ENCODE peak calls at places on chromosomes 11 and 22, in eight cellular contexts. J is cardiac muscle cell; B is Panc1; U is mucosa of descending colon; M is Peyer's patch; T is adipocyte; E is thoracic aorta; A is CD4-positive, CD25-positive, alpha-beta regulatory T cell. S is an unnamed sample. For H3K9me3 and H3K4me1, the result is how much of the 10 kb centered on the place peaks cover.

GRCh38 chr11:86174101-86175046 is 70.2 kb upstream of the EED start:
- DNase-seq in E (peak), U (no peak), A (peak), J (peak), B (no peak), M (peak), T (peak), S (no peak)

GRCh38 chr11:8442301-8442700 is 151.7 kb downstream of the STK33 start:
- DNase-seq in T (no peak), J (no peak), A (no peak), E (no peak), U (no peak), M (no peak), B (no peak), S (no peak)

GRCh38 chr11:48019230-48019584 is 38.8 kb downstream of the PTPRJ start:
- DNase-seq in B (no peak), T (no peak), M (no peak), U (no peak), J (peak), E (no peak), A (peak), S (no peak)

GRCh38 chr11:70028147-70028855 is 49.8 kb upstream of the ANO1 start:
- DNase-seq in E (no peak), A (no peak), J (no peak), M (no peak), U (no peak), B (no peak), T (no peak), S (no peak)

GRCh38 chr22:19134874-19135273 is 3.8 kb downstream of the TSSK2 start:
- DNase-seq in E (no peak), J (no peak), M (no peak), T (no peak), B (no peak), A (no peak), U (no peak), S (no peak)

GRCh38 chr22:30201970-30202369 is 44.6 kb downstream of the LIF start:
- DNase-seq in B (no peak), J (peak), M (no peak), A (no peak), U (no peak), E (no peak), T (peak), S (no peak)

GRCh38 chr11:70002433-70002832 is 75.7 kb upstream of the ANO1 start:
- DNase-seq in U (no peak), M (no peak), J (no peak), T (no peak), A (peak), E (no peak), B (no peak), S (peak)

GRCh38 chr11:109033627-109034340 is 368.9 kb downstream of the DDX10 start:
- DNase-seq in U (no peak), B (no peak), A (no peak), M (no peak), J (peak), T (peak), E (no peak), S (no peak)

GRCh38 chr22:42272431-42273004 is 2.1 kb upstream of the TCF20 start:
- DNase-seq in A (no peak), B (no peak), E (no peak), J (no peak), M (peak), T (no peak), U (no peak), S (no peak)

GRCh38 chr11:12943276-12943675 is 65.8 kb upstream of the RASSF10 start:
- DNase-seq in U (no peak), B (no peak), A (no peak), J (no peak), M (no peak), E (no peak), T (no peak), S (no peak)

GRCh38 chr11:66494935-66495334 is 14.7 kb downstream of the DPP3 start:
- DNase-seq in U (no peak), E (no peak), B (no peak), T (no peak), M (no peak), A (no peak), J (no peak), S (no peak)

GRCh38 chr11:92510591-92510990 is 286.0 kb downstream of the FAT3 start:
- DNase-seq in M (no peak), J (no peak), A (no peak), B (no peak), T (no peak), E (no peak), U (no peak), S (no peak)

GRCh38 chr11:44424841-44425240 is 114.9 kb upstream of the ALX4 start:
- DNase-seq in T (no peak), M (no peak), B (no peak), E (no peak), J (no peak), A (no peak), U (no peak), S (no peak)

GRCh38 chr11:7651140-7651551 is 22.2 kb downstream of the CYB5R2 start:
- DNase-seq in B (no peak), E (no peak), U (peak), A (no peak), M (no peak), J (no peak), T (no peak), S (no peak)

GRCh38 chr11:16167706-16168487 is 188.4 kb downstream of the SOX6 start:
- DNase-seq in B (no peak), J (no peak), E (no peak), M (no peak), U (no peak), A (no peak), T (no peak), S (no peak)

GRCh38 chr11:29310706-29311342 is 706.0 kb downstream of the KCNA4 start:
- DNase-seq in E (no peak), A (no peak), M (no peak), U (no peak), B (no peak), T (no peak), J (no peak), S (no peak)

GRCh38 chr11:102819491-102819890 is 21.5 kb upstream of the MMP1 start:
- DNase-seq in T (no peak), E (no peak), J (no peak), M (no peak), U (no peak), B (no peak), A (no peak), S (no peak)

GRCh38 chr22:49160261-49161001 is 667.2 kb downstream of the BRD1 start:
- DNase-seq in M (no peak), B (no peak), J (no peak), A (no peak), T (no peak), E (no peak), U (no peak), S (peak)
- H3K9me3 ChIP-seq in M (under half), B (under half), J (under half), A (under half), T (under half), E (under half), U (under half), S (under half)

GRCh38 chr11:126404367-126404766 is 48.9 kb downstream of the ST3GAL4 start:
- DNase-seq in A (no peak), B (no peak), M (no peak), J (no peak), T (no peak), E (no peak), U (no peak), S (no peak)

GRCh38 chr11:126406368-126406767 is 50.9 kb downstream of the ST3GAL4 start:
- DNase-seq in A (no peak), B (no peak), E (no peak), J (no peak), T (no peak), U (no peak), M (no peak), S (no peak)

GRCh38 chr11:126403658-126404057 is 48.2 kb downstream of the ST3GAL4 start:
- DNase-seq in A (no peak), T (no peak), B (no peak), J (no peak), E (no peak), U (no peak), M (no peak), S (no peak)

GRCh38 chr11:126405906-126406305 is 50.4 kb downstream of the ST3GAL4 start:
- DNase-seq in A (no peak), M (no peak), U (peak), E (no peak), B (no peak), T (no peak), J (no peak), S (no peak)

DNA sequence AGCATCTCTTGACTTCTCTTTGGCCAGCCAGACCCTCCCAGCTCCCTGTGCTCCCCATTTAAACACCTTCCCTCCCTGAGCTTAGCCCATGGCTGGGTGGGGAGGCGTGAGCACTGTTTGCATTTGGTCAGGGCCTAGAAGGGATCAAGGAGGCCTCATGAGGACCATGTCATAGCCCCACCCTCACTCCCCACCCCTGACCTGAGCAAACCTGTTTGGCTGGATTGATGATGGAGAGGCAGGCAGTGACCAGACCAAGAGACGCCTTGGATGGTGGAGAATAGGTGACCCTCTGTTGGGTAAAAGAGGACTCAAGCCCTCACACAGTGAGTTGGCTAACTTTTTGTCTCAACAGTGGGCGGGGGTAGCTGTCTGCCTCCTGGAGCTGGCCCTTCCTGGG is 49.9 kb downstream of the ST3GAL4 start:
- DNase-seq in M (no peak), A (no peak), B (no peak), U (peak), J (no peak), T (no peak), E (no peak), S (no peak)
- H3K4me1 ChIP-seq in M (under half), A (under half), B (under half), U (under half), J (under half), T (under half), E (under half), S (under half)

GRCh38 chr11:34707462-34707840 is 86.6 kb downstream of the EHF start:
- DNase-seq in A (no peak), M (no peak), B (no peak), T (no peak), E (no peak), J (no peak), U (no peak), S (no peak)
- H3K9me3 ChIP-seq in A (under half), M (under half), B (under half), T (half or more), E (under half), J (under half), U (under half), S (under half)

GRCh38 chr22:29151316-29151715 is 54.4 kb upstream of the EMID1 start:
- DNase-seq in M (no peak), J (no peak), E (no peak), B (no peak), A (no peak), U (no peak), T (no peak), S (no peak)
- H3K4me1 ChIP-seq in M (under half), J (under half), E (under half), B (under half), A (under half), U (under half), T (under half), S (under half)

DNA sequence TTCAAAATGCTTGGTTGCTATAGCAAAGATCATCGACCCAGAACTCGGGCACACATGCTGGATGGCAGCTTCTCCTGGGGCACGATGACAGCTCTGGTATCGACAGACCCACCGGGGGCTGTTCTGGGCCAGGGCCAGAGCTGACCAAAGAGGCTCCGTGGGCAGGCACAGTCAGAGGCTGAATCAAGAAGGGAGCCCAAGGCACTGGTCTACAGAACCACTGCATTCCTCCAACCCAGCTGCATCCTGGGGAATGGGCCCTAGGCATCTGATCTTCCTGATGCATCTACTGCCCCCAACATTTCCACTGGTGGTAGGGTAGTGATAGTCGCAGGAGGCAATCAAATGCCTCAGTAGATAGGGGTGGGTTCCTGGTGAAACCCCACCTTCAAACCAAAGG is 470.3 kb downstream of the TBC1D22A start:
- DNase-seq in A (no peak), J (no peak), U (no peak), E (no peak), M (no peak), T (no peak), B (no peak), S (no peak)
- H3K9me3 ChIP-seq in A (under half), J (under half), U (under half), E (under half), M (under half), T (under half), B (under half), S (under half)

GRCh38 chr11:36385121-36385530 is 89.0 kb downstream of the PRR5L start:
- DNase-seq in M (no peak), U (peak), A (no peak), T (peak), E (no peak), J (peak), B (no peak), S (no peak)

GRCh38 chr11:36389006-36389405 is 92.9 kb downstream of the PRR5L start:
- DNase-seq in B (no peak), J (no peak), U (no peak), M (no peak), E (no peak), A (no peak), T (no peak), S (no peak)

GRCh38 chr11:36388086-36388485 is 92.0 kb downstream of the PRR5L start:
- DNase-seq in J (no peak), A (no peak), E (no peak), B (no peak), T (no peak), M (no peak), U (no peak), S (no peak)

GRCh38 chr11:36383200-36383599 is 87.1 kb downstream of the PRR5L start:
- DNase-seq in T (no peak), J (no peak), E (no peak), U (no peak), A (no peak), B (no peak), M (no peak), S (no peak)

GRCh38 chr11:36386411-36386810 is 90.3 kb downstream of the PRR5L start:
- DNase-seq in U (no peak), E (no peak), T (no peak), A (no peak), J (no peak), M (no peak), B (no peak), S (no peak)
- H3K4me1 ChIP-seq in U (under half), E (under half), T (under half), A (under half), J (under half), M (under half), B (under half), S (under half)

DNA sequence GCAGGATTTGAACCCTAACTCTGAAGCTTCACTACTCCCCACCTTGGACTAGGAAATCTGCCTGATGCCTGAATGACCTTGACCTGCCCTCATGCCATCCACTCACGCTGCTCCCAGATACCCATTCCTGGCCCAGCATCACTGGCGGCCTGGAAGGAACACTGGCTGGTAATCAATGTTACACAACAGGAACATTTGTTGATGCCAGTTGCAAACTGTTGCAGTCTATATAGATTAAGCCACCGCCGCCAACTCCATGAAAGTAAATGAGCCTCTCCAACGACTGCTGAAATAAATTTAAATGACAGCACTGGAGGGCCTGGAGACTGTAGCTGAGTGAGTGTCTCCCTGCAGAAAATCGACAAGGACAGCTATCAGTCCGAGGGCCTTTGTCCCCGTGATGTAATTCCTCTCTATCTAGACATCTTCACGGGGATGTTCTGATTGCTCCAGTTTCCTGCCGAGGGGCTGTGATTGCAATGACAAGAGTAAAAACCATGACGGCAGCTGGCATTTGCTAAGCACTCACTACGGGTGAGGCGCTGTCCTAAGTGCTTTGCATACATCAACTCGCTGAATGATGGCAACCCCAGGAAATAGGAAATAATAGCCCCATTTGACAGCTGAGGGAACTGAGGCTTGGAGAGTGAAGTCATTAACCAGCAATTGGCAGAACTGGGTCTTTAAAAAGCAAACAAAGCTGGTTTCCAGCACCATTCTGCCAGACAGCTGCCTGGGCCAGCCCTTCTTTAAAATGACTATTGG is 120.4 kb downstream of the SEZ6L start:
- DNase-seq in U (no peak), J (no peak), B (no peak), T (no peak), E (no peak), M (no peak), A (no peak), S (no peak)
- H3K9me3 ChIP-seq in U (under half), J (under half), B (under half), T (under half), E (under half), M (under half), A (under half), S (under half)